ENCODE peak calls at places on chromosomes 12 and 14, in six cellular contexts. One of them, this sample, is unnamed.
A peak's percentile ranks its signal among the peaks of the same experiment; 100 is the strongest.

GRCh38 chr12:113880337-113880736 is 85.8 kb downstream of the RBM19 start:
- DNase-seq in body of pancreas: no peak
- DNase-seq in endothelial cell of umbilical vein: no peak
- DNase-seq in OCI-LY7: no peak
- DNase-seq in AG04450: no peak
- DNase-seq in heart right ventricle: no peak
- DNase-seq in this sample: no peak

GRCh38 chr12:90099288-90099687 is 390.6 kb upstream of the ATP2B1 start:
- DNase-seq in AG04450: no peak
- DNase-seq in endothelial cell of umbilical vein: peak; percentile 31
- DNase-seq in heart right ventricle: no peak
- DNase-seq in OCI-LY7: no peak
- DNase-seq in body of pancreas: no peak
- DNase-seq in this sample: no peak

GRCh38 chr12:130780325-130780724 is 58.7 kb downstream of the STX2 start:
- DNase-seq in OCI-LY7: no peak
- DNase-seq in AG04450: no peak
- DNase-seq in heart right ventricle: no peak
- DNase-seq in endothelial cell of umbilical vein: no peak
- DNase-seq in body of pancreas: no peak
- DNase-seq in this sample: no peak

GRCh38 chr12:32089156-32089950 is 17.3 kb upstream of the BICD1 start:
- DNase-seq in endothelial cell of umbilical vein: no peak
- DNase-seq in body of pancreas: no peak
- DNase-seq in heart right ventricle: no peak
- DNase-seq in OCI-LY7: no peak
- DNase-seq in AG04450: no peak
- DNase-seq in this sample: no peak

GRCh38 chr12:42285431-42285830 is 40.5 kb downstream of the ZCRB1 start:
- DNase-seq in AG04450: no peak
- DNase-seq in OCI-LY7: no peak
- DNase-seq in endothelial cell of umbilical vein: no peak
- DNase-seq in heart right ventricle: no peak
- DNase-seq in body of pancreas: no peak
- DNase-seq in this sample: no peak

GRCh38 chr14:105030194-105030593 is 9.3 kb upstream of the CDCA4 start:
- DNase-seq in heart right ventricle: no peak
- DNase-seq in endothelial cell of umbilical vein: no peak
- DNase-seq in AG04450: no peak
- DNase-seq in OCI-LY7: no peak
- DNase-seq in body of pancreas: no peak
- DNase-seq in this sample: no peak

GRCh38 chr12:27965966-27966365 is 6.6 kb downstream of the PTHLH start:
- DNase-seq in heart right ventricle: no peak
- DNase-seq in endothelial cell of umbilical vein: peak; percentile 50
- DNase-seq in AG04450: no peak
- DNase-seq in OCI-LY7: no peak
- DNase-seq in body of pancreas: no peak
- DNase-seq in this sample: no peak

GRCh38 chr12:5715076-5715475 is 230.0 kb downstream of the ANO2 start:
- DNase-seq in body of pancreas: no peak
- DNase-seq in endothelial cell of umbilical vein: no peak
- DNase-seq in heart right ventricle: no peak
- DNase-seq in AG04450: no peak
- DNase-seq in OCI-LY7: no peak
- DNase-seq in this sample: no peak

GRCh38 chr12:117124421-117125274 is 25.4 kb upstream of the TESC start:
- DNase-seq in endothelial cell of umbilical vein: peak; percentile 36
- DNase-seq in heart right ventricle: no peak
- DNase-seq in AG04450: no peak
- DNase-seq in body of pancreas: no peak
- DNase-seq in OCI-LY7: no peak
- DNase-seq in this sample: no peak

GRCh38 chr12:25384038-25384953 is 133.6 kb upstream of the KRAS start:
- DNase-seq in OCI-LY7: no peak
- DNase-seq in body of pancreas: no peak
- DNase-seq in heart right ventricle: no peak
- DNase-seq in AG04450: no peak
- DNase-seq in endothelial cell of umbilical vein: no peak
- DNase-seq in this sample: no peak

GRCh38 chr14:68513838-68514610 is 278.8 kb downstream of the ZFP36L1 start:
- DNase-seq in heart right ventricle: no peak
- DNase-seq in AG04450: no peak
- DNase-seq in OCI-LY7: peak; percentile 95
- DNase-seq in endothelial cell of umbilical vein: no peak
- DNase-seq in body of pancreas: no peak
- DNase-seq in this sample: no peak

GRCh38 chr12:13945236-13945635 is 36.2 kb downstream of the GRIN2B start:
- DNase-seq in heart right ventricle: no peak
- DNase-seq in body of pancreas: no peak
- DNase-seq in OCI-LY7: no peak
- DNase-seq in AG04450: no peak
- DNase-seq in endothelial cell of umbilical vein: no peak
- DNase-seq in this sample: no peak

GRCh38 chr12:13940466-13940865 is 40.9 kb downstream of the GRIN2B start:
- DNase-seq in endothelial cell of umbilical vein: no peak
- DNase-seq in heart right ventricle: no peak
- DNase-seq in OCI-LY7: no peak
- DNase-seq in body of pancreas: peak; percentile 21
- DNase-seq in AG04450: no peak
- DNase-seq in this sample: no peak

GRCh38 chr12:13942826-13943225 is 38.6 kb downstream of the GRIN2B start:
- DNase-seq in AG04450: no peak
- DNase-seq in heart right ventricle: no peak
- DNase-seq in OCI-LY7: no peak
- DNase-seq in body of pancreas: no peak
- DNase-seq in endothelial cell of umbilical vein: no peak
- DNase-seq in this sample: no peak

GRCh38 chr12:13937735-13938134 is 43.7 kb downstream of the GRIN2B start:
- DNase-seq in AG04450: no peak
- DNase-seq in body of pancreas: no peak
- DNase-seq in heart right ventricle: no peak
- DNase-seq in endothelial cell of umbilical vein: no peak
- DNase-seq in OCI-LY7: peak; percentile 14
- DNase-seq in this sample: no peak

DNA sequence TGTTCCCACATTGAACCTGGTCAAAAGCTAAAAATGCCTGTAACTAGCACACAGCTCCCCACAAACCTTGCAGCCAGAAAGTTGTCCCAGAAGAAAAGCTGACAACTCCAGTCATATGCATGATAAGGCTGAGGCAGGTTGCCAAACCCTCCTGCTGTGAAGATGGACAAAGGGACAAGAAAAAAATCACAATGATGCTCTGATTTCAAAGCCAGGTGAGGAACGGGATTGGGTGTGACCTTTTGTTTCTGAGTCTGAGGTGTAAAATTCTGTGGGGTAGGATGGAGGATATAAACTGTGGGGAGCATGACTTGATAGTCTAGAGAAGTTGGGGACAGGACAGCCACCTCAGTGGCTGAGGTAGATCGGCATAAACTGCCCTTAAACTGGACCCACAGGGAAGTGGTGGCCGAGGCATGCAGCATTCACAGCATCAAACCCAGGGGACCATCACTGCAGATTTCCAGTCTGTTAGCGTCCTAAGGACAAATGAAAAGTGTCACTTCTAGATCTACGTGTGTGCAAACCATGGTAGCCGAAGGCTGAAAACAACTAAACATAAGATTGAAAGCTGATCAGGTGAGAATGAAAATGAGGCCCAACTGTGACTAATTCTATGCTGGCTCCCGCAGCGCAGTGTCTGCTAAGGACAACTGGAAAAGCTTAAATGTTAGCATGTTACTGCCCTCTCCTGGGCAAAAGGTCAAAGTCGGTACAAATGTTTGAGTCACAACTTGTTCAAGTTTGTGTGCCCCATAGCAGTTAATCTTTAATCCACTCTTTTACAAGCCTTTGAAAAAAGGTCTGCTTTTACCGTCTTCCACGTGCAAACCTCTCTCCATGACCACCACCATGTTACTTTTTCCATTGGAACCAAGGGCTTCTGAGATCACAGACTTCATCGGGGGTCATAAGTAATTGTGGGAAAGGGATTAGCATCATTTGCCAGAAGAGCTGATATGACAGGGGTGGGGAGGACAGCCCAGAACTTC is 39.8 kb downstream of the GRIN2B start:
- DNase-seq in AG04450: no peak
- DNase-seq in heart right ventricle: no peak
- DNase-seq in body of pancreas: peak; percentile 73
- DNase-seq in endothelial cell of umbilical vein: peak; percentile 1
- DNase-seq in OCI-LY7: peak; percentile 46
- DNase-seq in this sample: no peak
- TF ChIP-seq CTCF in AG04450: no peak
- TF ChIP-seq CTCF in heart right ventricle: peak; percentile 49
- TF ChIP-seq CTCF in body of pancreas: peak; percentile 84
- TF ChIP-seq CTCF in endothelial cell of umbilical vein: no peak
- TF ChIP-seq CTCF in OCI-LY7: peak; percentile 80
- TF ChIP-seq CTCF in this sample: no peak

DNA sequence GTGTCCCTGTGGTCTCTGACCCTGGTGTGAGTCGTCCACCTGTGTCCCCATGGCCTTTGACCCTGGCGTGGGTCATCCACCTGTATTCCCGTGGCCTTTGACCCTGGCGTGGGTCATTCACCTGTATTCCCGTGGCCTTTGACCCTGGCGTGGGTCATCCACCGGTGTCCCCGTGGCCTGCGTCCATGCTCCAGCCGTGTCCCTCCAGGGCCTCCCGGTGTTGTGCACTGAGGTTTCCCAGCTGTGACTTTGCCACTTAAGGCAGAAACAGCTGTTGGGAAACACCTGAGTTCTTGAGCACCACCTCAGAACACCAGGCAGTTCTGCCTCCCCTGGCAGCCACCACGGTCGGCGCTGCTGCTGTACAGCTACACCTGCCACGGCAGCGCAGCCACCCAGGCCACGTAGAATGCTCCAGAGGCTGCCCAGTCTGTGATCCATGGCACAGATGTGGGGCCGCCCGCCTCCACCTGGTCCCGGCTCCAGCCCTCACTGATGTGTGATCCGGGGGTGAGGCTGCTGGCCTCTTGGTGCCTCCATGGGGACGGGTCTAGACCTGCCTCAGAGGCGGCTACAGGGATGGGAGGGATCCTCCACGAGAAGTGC is 69.1 kb upstream of the GALNT9 start:
- DNase-seq in OCI-LY7: no peak
- DNase-seq in AG04450: no peak
- DNase-seq in heart right ventricle: no peak
- DNase-seq in body of pancreas: no peak
- DNase-seq in endothelial cell of umbilical vein: no peak
- DNase-seq in this sample: no peak
- H3K4me3 ChIP-seq in OCI-LY7: no peak overlapping the region
- H3K4me3 ChIP-seq in AG04450: no peak overlapping the region
- H3K4me3 ChIP-seq in heart right ventricle: no peak overlapping the region
- H3K4me3 ChIP-seq in body of pancreas: no peak overlapping the region
- H3K4me3 ChIP-seq in endothelial cell of umbilical vein: no peak overlapping the region
- H3K4me3 ChIP-seq in this sample: no peak overlapping the region

GRCh38 chr14:100826371-100827139 is 637 bp downstream of the MEG3 start:
- DNase-seq in heart right ventricle: no peak
- DNase-seq in OCI-LY7: no peak
- DNase-seq in AG04450: no peak
- DNase-seq in body of pancreas: no peak
- DNase-seq in endothelial cell of umbilical vein: peak; percentile 30
- DNase-seq in this sample: no peak

GRCh38 chr14:100828448-100828834 is 2.5 kb downstream of the MEG3 start:
- DNase-seq in endothelial cell of umbilical vein: peak; percentile 13
- DNase-seq in body of pancreas: no peak
- DNase-seq in heart right ventricle: no peak
- DNase-seq in AG04450: no peak
- DNase-seq in OCI-LY7: no peak
- DNase-seq in this sample: no peak

GRCh38 chr14:100827140-100827517 is 1.2 kb downstream of the MEG3 start:
- DNase-seq in body of pancreas: no peak
- DNase-seq in OCI-LY7: no peak
- DNase-seq in endothelial cell of umbilical vein: peak; percentile 18
- DNase-seq in heart right ventricle: no peak
- DNase-seq in AG04450: no peak
- DNase-seq in this sample: no peak

GRCh38 chr14:100825691-100826331 is at the start of gene MEG3:
- DNase-seq in body of pancreas: peak; percentile 53
- DNase-seq in AG04450: peak; percentile 65
- DNase-seq in OCI-LY7: no peak
- DNase-seq in heart right ventricle: peak; percentile 52
- DNase-seq in endothelial cell of umbilical vein: peak; percentile 80
- DNase-seq in this sample: peak; percentile 52

DNA sequence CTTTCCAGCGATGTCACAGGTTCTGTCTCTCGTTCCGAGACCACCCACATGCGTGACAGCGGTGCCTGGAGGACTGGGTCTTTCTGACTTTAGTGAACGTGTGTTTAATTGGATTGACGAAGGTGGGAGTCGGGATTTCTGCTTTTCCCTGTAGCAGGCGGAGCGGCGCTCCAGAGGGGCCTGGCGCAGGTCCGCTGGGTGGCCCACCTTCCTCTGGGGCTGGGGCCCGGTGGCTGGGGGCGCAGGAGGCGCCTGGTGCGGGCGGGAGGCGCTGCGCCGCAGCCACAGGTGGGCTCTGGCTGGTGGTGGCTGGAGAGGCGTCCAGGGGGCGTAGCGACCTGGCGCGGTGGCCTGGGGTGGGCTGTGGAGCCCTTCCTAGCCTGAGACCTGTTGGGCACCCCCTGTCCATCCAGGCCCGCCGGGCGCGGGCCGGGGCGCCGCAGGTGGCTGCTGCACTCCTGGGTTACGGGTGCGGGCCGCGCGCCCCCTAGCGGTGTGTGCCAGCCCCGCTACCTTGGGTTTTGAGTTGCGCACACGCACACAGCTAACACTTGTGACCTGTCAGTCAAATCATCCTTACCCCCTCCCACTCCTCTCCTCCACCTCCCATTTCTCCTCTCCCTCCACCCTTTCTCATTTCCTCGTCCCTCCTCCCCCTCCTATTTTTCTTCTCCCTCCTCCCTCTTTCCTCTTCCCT is 2.0 kb downstream of the MEG3 start:
- DNase-seq in endothelial cell of umbilical vein: peak; percentile 72
- DNase-seq in heart right ventricle: no peak
- DNase-seq in body of pancreas: peak; percentile 62
- DNase-seq in AG04450: peak; percentile 46
- DNase-seq in OCI-LY7: no peak
- DNase-seq in this sample: peak; percentile 59
- TF ChIP-seq CTCF in endothelial cell of umbilical vein: peak; percentile 74
- TF ChIP-seq CTCF in heart right ventricle: peak; percentile 11
- TF ChIP-seq CTCF in body of pancreas: peak; percentile 42
- TF ChIP-seq CTCF in AG04450: peak; percentile 67
- TF ChIP-seq CTCF in OCI-LY7: no peak
- TF ChIP-seq CTCF in this sample: peak; percentile 65

GRCh38 chr12:39541471-39541870 is 78.1 kb downstream of the ABCD2 start:
- DNase-seq in heart right ventricle: no peak
- DNase-seq in endothelial cell of umbilical vein: no peak
- DNase-seq in OCI-LY7: no peak
- DNase-seq in body of pancreas: no peak
- DNase-seq in AG04450: no peak
- DNase-seq in this sample: no peak
- H3K4me3 ChIP-seq in heart right ventricle: no peak overlapping the region
- H3K4me3 ChIP-seq in endothelial cell of umbilical vein: no peak overlapping the region
- H3K4me3 ChIP-seq in OCI-LY7: no peak overlapping the region
- H3K4me3 ChIP-seq in body of pancreas: no peak overlapping the region
- H3K4me3 ChIP-seq in AG04450: no peak overlapping the region
- H3K4me3 ChIP-seq in this sample: no peak overlapping the region